ENCODE peak calls at places on chromosome 21, in five cellular contexts. X is activated CD4-positive, alpha-beta memory T cell treated with anti-CD3 and anti-CD28 coated beads for 36 hours; S is HTR-8/SVneo; Y is stimulated activated CD4-positive, alpha-beta T cell treated with anti-CD3 and anti-CD28 coated beads, TNF-alpha, amount 100 ng/mL, for 1 hour; B is tibial artery. T is an unnamed sample.
A peak's percentile ranks its signal among the peaks of the same experiment; 100 is the strongest.

GRCh38 chr21:26846036-26846931 is 1.1 kb upstream of the ADAMTS1 start:
- DNase-seq in X (peak; percentile 20), S (peak; percentile 56), Y (no peak), B (peak; percentile 79), T (no peak)

GRCh38 chr21:42193131-42193671 is 25.7 kb upstream of the ABCG1 start:
- DNase-seq in X (peak; percentile 86), S (no peak), Y (peak; percentile 41), B (no peak), T (peak; percentile 62)

GRCh38 chr21:29297483-29298347 is 1.0 kb upstream of the BACH1 start:
- DNase-seq in X (no peak), S (no peak), Y (no peak), B (no peak), T (no peak)

GRCh38 chr21:36661511-36662309 is 37.2 kb upstream of the SIM2 start:
- DNase-seq in X (no peak), S (peak; percentile 40), Y (no peak), B (no peak), T (no peak)

GRCh38 chr21:37665230-37666024 is 250.8 kb downstream of the KCNJ6 start:
- DNase-seq in X (no peak), S (no peak), Y (no peak), B (no peak), T (no peak)

GRCh38 chr21:32726742-32727477 is 903 bp downstream of the SYNJ1 start:
- DNase-seq in X (peak; percentile 40), S (peak; percentile 25), Y (no peak), B (peak; percentile 25), T (no peak)

GRCh38 chr21:41069305-41069642 is 98.7 kb upstream of the BACE2 start:
- DNase-seq in X (no peak), S (no peak), Y (no peak), B (no peak), T (no peak)

GRCh38 chr21:40120944-40121575 is 253.8 kb downstream of the PCP4 start:
- DNase-seq in X (no peak), S (no peak), Y (no peak), B (no peak), T (no peak)

GRCh38 chr21:45404726-45405270 is at the start of gene COL18A1:
- DNase-seq in X (peak; percentile 48), S (peak; percentile 72), Y (peak; percentile 14), B (no peak), T (no peak)

GRCh38 chr21:34956416-34957316 is 92.4 kb downstream of the RUNX1 start:
- DNase-seq in X (no peak), S (no peak), Y (no peak), B (no peak), T (no peak)

GRCh38 chr21:17775431-17776126 is 43.6 kb downstream of the C21orf91 start:
- DNase-seq in X (peak; percentile 78), S (no peak), Y (no peak), B (no peak), T (peak; percentile 40)

GRCh38 chr21:36701912-36702621 is 3.2 kb downstream of the SIM2 start:
- DNase-seq in X (peak; percentile 34), S (peak; percentile 84), Y (no peak), B (no peak), T (no peak)

GRCh38 chr21:44006017-44006624 is 6.0 kb upstream of the TRAPPC10 start:
- DNase-seq in X (no peak), S (peak; percentile 63), Y (no peak), B (peak; percentile 39), T (no peak)

GRCh38 chr21:9839011-9839661 is 682.2 kb upstream of the TPTE start:
- DNase-seq in X (no peak), S (no peak), Y (no peak), B (no peak), T (no peak)

GRCh38 chr21:45512626-45513002 is 29.6 kb downstream of the SLC19A1 start:
- DNase-seq in X (no peak), S (no peak), Y (no peak), B (no peak), T (no peak)